ENCODE peak calls at places on chromosomes 2 and 18, in eight cellular contexts. B is B cell, T is left ventricle myocardium inferior, O is heart right ventricle, X is H9, E is cardiac fibroblast, V is kidney, F is chondrocyte. J is an unnamed sample.

GRCh38 chr2:142946941-142947340 is 69.5 kb downstream of the KYNU start:
- DNase-seq in X (no peak), F (no peak), E (no peak), T (no peak), O (no peak), B (no peak), V (no peak), J (no peak)

GRCh38 chr2:106976548-106976947 is 90.6 kb upstream of the ST6GAL2 start:
- DNase-seq in T (no peak), X (no peak), O (no peak), V (no peak), B (no peak), E (no peak), F (no peak), J (no peak)

GRCh38 chr18:23401400-23402347 is 51.4 kb upstream of the RIOK3 start:
- DNase-seq in O (no peak), X (peak), T (no peak), B (no peak), F (no peak), V (peak), E (peak), J (peak)

GRCh38 chr2:226730487-226730886 is 69.1 kb downstream of the IRS1 start:
- DNase-seq in E (peak), T (no peak), F (no peak), O (no peak), X (peak), B (no peak), V (no peak), J (peak)

GRCh38 chr2:176130153-176130916 is 830 bp downstream of the HOXD8 start:
- DNase-seq in T (no peak), O (no peak), F (no peak), B (no peak), V (peak), E (no peak), X (peak), J (no peak)

GRCh38 chr2:29463181-29463900 is 348.1 kb downstream of the CLIP4 start:
- DNase-seq in T (no peak), V (no peak), X (no peak), E (peak), F (no peak), B (no peak), O (no peak), J (peak)

GRCh38 chr2:190216829-190217228 is 102.8 kb downstream of the HIBCH start:
- DNase-seq in T (peak), F (peak), E (no peak), B (no peak), V (peak), X (peak), O (no peak), J (no peak)

GRCh38 chr2:220279840-220280239 is 652.4 kb downstream of the SLC4A3 start:
- DNase-seq in V (no peak), X (no peak), O (no peak), F (no peak), E (peak), T (no peak), B (no peak), J (peak)

GRCh38 chr2:216665240-216665639 is 30.1 kb downstream of the IGFBP5 start:
- DNase-seq in V (peak), X (peak), E (peak), B (no peak), T (no peak), F (no peak), O (peak), J (no peak)

GRCh38 chr2:15939854-15940660 is at the start of gene MYCN:
- DNase-seq in F (peak), V (no peak), E (peak), B (no peak), O (peak), X (peak), T (peak), J (peak)

GRCh38 chr2:157059036-157059435 is 198.5 kb upstream of the GALNT5 start:
- DNase-seq in B (no peak), V (no peak), T (no peak), X (no peak), O (no peak), E (no peak), F (no peak), J (no peak)

GRCh38 chr2:44753552-44754285 is 187.8 kb upstream of the SIX3 start:
- DNase-seq in T (no peak), X (no peak), B (no peak), O (no peak), E (peak), V (no peak), F (no peak), J (no peak)

GRCh38 chr2:29920631-29921559 is 491 bp downstream of the ALK start:
- DNase-seq in X (peak), V (peak), B (no peak), T (no peak), E (peak), F (no peak), O (no peak), J (no peak)

GRCh38 chr2:30178618-30179404 is 32.0 kb downstream of the YPEL5 start:
- DNase-seq in B (no peak), E (peak), O (peak), T (peak), X (no peak), F (no peak), V (peak), J (peak)

DNA sequence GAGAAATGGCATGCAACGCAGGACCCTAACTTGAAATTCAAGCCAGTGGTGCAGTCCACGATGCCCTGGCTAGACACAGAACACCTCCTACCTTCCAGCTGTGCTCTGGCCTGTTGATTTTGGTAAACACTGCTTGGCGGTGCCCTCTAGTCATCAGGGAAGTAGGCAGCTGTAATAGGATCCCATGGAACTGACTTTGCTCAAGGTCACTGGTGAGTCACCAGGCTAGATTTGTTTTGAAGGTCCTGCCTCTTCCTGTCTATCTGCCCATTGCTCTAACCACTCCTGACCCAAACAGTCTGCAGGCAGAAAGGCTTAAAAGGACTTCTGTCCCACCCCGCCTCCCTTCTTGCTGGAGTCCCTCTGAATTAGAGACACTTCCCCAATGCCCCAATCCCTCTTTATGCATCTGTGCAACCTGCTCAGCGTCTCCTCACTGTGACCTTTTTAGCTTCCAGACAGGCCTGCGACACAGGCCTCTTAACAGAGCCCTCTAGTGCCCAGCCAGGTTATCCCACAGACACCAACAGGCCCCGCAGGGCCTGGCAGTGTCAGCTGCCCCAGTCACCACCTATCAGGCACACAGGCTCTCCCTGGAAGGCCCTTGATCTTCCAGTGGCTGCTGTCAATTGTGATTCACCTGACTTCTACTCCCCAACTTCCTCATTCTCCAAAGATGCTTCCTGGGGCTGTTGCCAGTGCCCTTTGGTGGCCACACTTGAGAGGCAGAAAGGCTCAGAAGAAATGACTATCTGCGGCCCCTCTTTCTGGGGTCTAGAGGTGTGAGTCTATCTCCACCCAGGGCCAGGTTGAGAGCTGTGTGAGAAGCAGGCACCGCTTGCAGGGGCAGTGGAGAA is 5.2 kb downstream of the TMEM127 start:
- DNase-seq in X (peak), F (no peak), T (peak), B (peak), V (no peak), E (peak), O (peak), J (peak)
- TF ChIP-seq CTCF in X (peak), F (peak), T (peak), B (peak), V (no peak), E (peak), O (peak), J (peak)

GRCh38 chr2:11127791-11128190 is 27.5 kb upstream of the SLC66A3 start:
- DNase-seq in B (no peak), O (no peak), V (no peak), E (no peak), X (no peak), F (no peak), T (no peak), J (no peak)

GRCh38 chr2:11128258-11128951 is 26.9 kb upstream of the SLC66A3 start:
- DNase-seq in X (no peak), V (no peak), O (peak), F (no peak), T (no peak), E (peak), B (no peak), J (peak)

GRCh38 chr2:11132036-11132671 is 23.1 kb upstream of the SLC66A3 start:
- DNase-seq in X (no peak), O (no peak), V (no peak), F (no peak), E (no peak), B (no peak), T (no peak), J (no peak)

GRCh38 chr2:11131166-11131920 is 23.9 kb upstream of the SLC66A3 start:
- DNase-seq in F (no peak), X (no peak), T (no peak), B (no peak), O (no peak), E (no peak), V (no peak), J (no peak)

GRCh38 chr2:11129598-11130449 is 25.4 kb upstream of the SLC66A3 start:
- DNase-seq in V (peak), B (peak), O (no peak), E (peak), T (peak), F (no peak), X (peak), J (no peak)
- TF ChIP-seq CTCF in V (peak), B (peak), O (peak), E (no peak), T (peak), F (peak), X (peak), J (peak)

GRCh38 chr2:117470311-117471095 is 344.0 kb upstream of the DDX18 start:
- DNase-seq in F (no peak), E (no peak), O (peak), X (peak), T (no peak), B (no peak), V (no peak), J (no peak)
- TF ChIP-seq CTCF in F (peak), E (no peak), O (peak), X (peak), T (peak), B (peak), V (peak), J (peak)

GRCh38 chr18:53950545-53950944 is 273.9 kb downstream of the MBD2 start:
- DNase-seq in F (no peak), V (no peak), X (no peak), E (no peak), B (no peak), T (no peak), O (no peak), J (no peak)
- TF ChIP-seq CTCF in F (no peak), V (no peak), X (peak), E (no peak), B (no peak), T (peak), O (no peak), J (no peak)

GRCh38 chr2:73356097-73356496 is 29.5 kb upstream of the ALMS1 start:
- DNase-seq in V (no peak), O (no peak), F (no peak), E (no peak), T (no peak), B (no peak), X (no peak), J (no peak)

GRCh38 chr2:73366060-73366459 is 19.6 kb upstream of the ALMS1 start:
- DNase-seq in B (no peak), V (no peak), X (no peak), F (no peak), T (no peak), E (no peak), O (no peak), J (no peak)

GRCh38 chr2:73359915-73360697 is 25.5 kb upstream of the ALMS1 start:
- DNase-seq in B (no peak), F (no peak), E (peak), T (no peak), V (no peak), X (no peak), O (no peak), J (no peak)
- TF ChIP-seq CTCF in B (peak), F (peak), E (peak), T (peak), V (no peak), X (peak), O (peak), J (peak)

GRCh38 chr2:113232730-113233129 is 46.0 kb downstream of the PAX8 start:
- DNase-seq in T (no peak), V (no peak), B (no peak), E (no peak), O (no peak), X (no peak), F (no peak), J (no peak)

GRCh38 chr2:113236367-113237159 is 42.2 kb downstream of the PAX8 start:
- DNase-seq in F (no peak), V (peak), X (no peak), E (no peak), B (no peak), T (no peak), O (no peak), J (no peak)

GRCh38 chr2:113234721-113235346 is 43.9 kb downstream of the PAX8 start:
- DNase-seq in B (no peak), X (no peak), E (no peak), F (no peak), O (no peak), V (no peak), T (no peak), J (no peak)

GRCh38 chr2:113232123-113232522 is 46.6 kb downstream of the PAX8 start:
- DNase-seq in O (no peak), E (no peak), B (no peak), X (no peak), F (no peak), V (no peak), T (no peak), J (no peak)

GRCh38 chr2:113233593-113234550 is 44.8 kb downstream of the PAX8 start:
- DNase-seq in T (no peak), F (no peak), O (no peak), E (no peak), B (no peak), X (no peak), V (no peak), J (no peak)
- TF ChIP-seq CTCF in T (peak), F (peak), O (peak), E (peak), B (no peak), X (no peak), V (no peak), J (peak)

GRCh38 chr18:12076424-12077140 is 17.1 kb upstream of the ANKRD62 start:
- DNase-seq in V (peak), T (no peak), B (no peak), F (no peak), X (no peak), O (no peak), E (peak), J (no peak)

GRCh38 chr18:12079504-12080237 is 14.0 kb upstream of the ANKRD62 start:
- DNase-seq in X (no peak), F (no peak), O (peak), V (no peak), B (no peak), T (no peak), E (peak), J (peak)

GRCh38 chr18:12074734-12075133 is 18.9 kb upstream of the ANKRD62 start:
- DNase-seq in X (no peak), T (no peak), V (no peak), O (no peak), B (no peak), E (peak), F (no peak), J (peak)
- TF ChIP-seq CTCF in X (no peak), T (no peak), V (no peak), O (peak), B (no peak), E (no peak), F (peak), J (peak)